ENCODE peak calls at places on chromosomes 13 and 19, in six cellular contexts. D is NCI-H774; G is fibroblast of villous mesenchyme; O is activated CD8-positive, alpha-beta memory T cell treated with anti-CD3 and anti-CD28 coated beads for 24 hours; L is stimulated activated CD4-positive, alpha-beta T cell treated with anti-CD3 and anti-CD28 coated beads, TNF-alpha, amount 100 ng/mL, for 1 hour; K is KBM-7. P is an unnamed sample.

GRCh38 chr19:1411255-1412191 is 4.1 kb downstream of the DAZAP1 start:
- DNase-seq in D (no peak), G (peak; percentile 40), O (no peak), L (no peak), K (no peak), P (no peak)

GRCh38 chr19:3095375-3096191 is 1.4 kb downstream of the GNA11 start:
- DNase-seq in D (no peak), G (peak; percentile 35), O (peak; percentile 67), L (peak; percentile 22), K (peak; percentile 59), P (no peak)

GRCh38 chr19:44738161-44738535 is 10.4 kb upstream of the BCL3 start:
- DNase-seq in D (no peak), G (no peak), O (no peak), L (no peak), K (no peak), P (no peak)

GRCh38 chr19:33273881-33274662 is 28.3 kb downstream of the CEBPA start:
- DNase-seq in D (no peak), G (peak; percentile 81), O (peak; percentile 70), L (no peak), K (peak; percentile 66), P (peak; percentile 63)

GRCh38 chr19:32870154-32870573 is 597 bp upstream of the SLC7A9 start:
- DNase-seq in D (no peak), G (no peak), O (no peak), L (no peak), K (no peak), P (no peak)

GRCh38 chr13:44243198-44243852 is 130.3 kb upstream of the SERP2 start:
- DNase-seq in D (no peak), G (peak; percentile 78), O (no peak), L (no peak), K (peak; percentile 92), P (no peak)

GRCh38 chr13:51684076-51684475 is 99.8 kb downstream of the WDFY2 start:
- DNase-seq in D (no peak), G (no peak), O (no peak), L (no peak), K (no peak), P (no peak)

GRCh38 chr13:38735655-38736440 is 49.0 kb downstream of the FREM2 start:
- DNase-seq in D (no peak), G (no peak), O (no peak), L (no peak), K (no peak), P (no peak)

GRCh38 chr19:44596428-44597130 is 16.8 kb upstream of the IGSF23 start:
- DNase-seq in D (no peak), G (no peak), O (no peak), L (no peak), K (no peak), P (no peak)

GRCh38 chr19:33556261-33556660 is 34.7 kb upstream of the PEPD start:
- DNase-seq in D (no peak), G (no peak), O (no peak), L (no peak), K (no peak), P (no peak)

GRCh38 chr13:57629821-57630235 is 1.7 kb upstream of the PCDH17 start:
- DNase-seq in D (no peak), G (peak; percentile 4), O (peak; percentile 65), L (no peak), K (peak; percentile 72), P (no peak)

GRCh38 chr13:47480121-47480520 is 521.0 kb downstream of the SUCLA2 start:
- DNase-seq in D (no peak), G (peak; percentile 77), O (no peak), L (no peak), K (no peak), P (no peak)

GRCh38 chr19:4379383-4380253 is 20.7 kb downstream of the SH3GL1 start:
- DNase-seq in D (no peak), G (no peak), O (no peak), L (no peak), K (no peak), P (no peak)

GRCh38 chr13:72586519-72586918 is 140.9 kb downstream of the MZT1 start:
- DNase-seq in D (no peak), G (peak; percentile 1), O (no peak), L (no peak), K (no peak), P (no peak)

GRCh38 chr19:6362351-6362801 is 1.0 kb downstream of the CLPP start:
- DNase-seq in D (no peak), G (no peak), O (peak; percentile 73), L (no peak), K (no peak), P (no peak)

GRCh38 chr19:18657590-18658365 is 20.9 kb downstream of the KLHL26 start:
- DNase-seq in D (no peak), G (peak; percentile 94), O (no peak), L (no peak), K (peak; percentile 19), P (no peak)

GRCh38 chr19:35963514-35963913 is 27.3 kb downstream of the LRFN3 start:
- DNase-seq in D (no peak), G (peak; percentile 62), O (peak; percentile 71), L (no peak), K (peak; percentile 74), P (no peak)

GRCh38 chr19:18346091-18346490 is 5.7 kb downstream of the PGPEP1 start:
- DNase-seq in D (no peak), G (no peak), O (no peak), L (no peak), K (no peak), P (no peak)

GRCh38 chr13:26440111-26440510 is 117.4 kb upstream of the WASF3 start:
- DNase-seq in D (no peak), G (no peak), O (no peak), L (no peak), K (no peak), P (no peak)

GRCh38 chr13:114097893-114098688 is 34.3 kb downstream of the RASA3 start:
- DNase-seq in D (no peak), G (no peak), O (peak; percentile 49), L (no peak), K (no peak), P (no peak)

GRCh38 chr19:42512743-42513304 is 15.5 kb downstream of the CEACAM1 start:
- DNase-seq in D (no peak), G (no peak), O (no peak), L (no peak), K (no peak), P (no peak)

GRCh38 chr19:53424968-53425597 is 6.7 kb upstream of the ZNF761 start:
- DNase-seq in D (peak; percentile 14), G (peak; percentile 77), O (peak; percentile 82), L (peak; percentile 41), K (peak; percentile 72), P (peak; percentile 53)

GRCh38 chr19:2476451-2477140 is 669 bp downstream of the GADD45B start:
- DNase-seq in D (no peak), G (peak; percentile 47), O (peak; percentile 91), L (peak; percentile 40), K (peak; percentile 46), P (no peak)

P was measured in AML-193.